ENCODE peak calls at places on chromosomes 3 and 15, in nine cellular contexts. One of them, this sample, is unnamed.

GRCh38 chr3:4994823-4995499 is 15.7 kb downstream of the BHLHE40 start:
- DNase-seq in cardiac fibroblast: peak
- DNase-seq in neural progenitor cell: no peak
- DNase-seq in Calu3: peak
- DNase-seq in endothelial cell: no peak
- DNase-seq in left lung: peak
- DNase-seq in fibroblast of the aortic adventitia: peak
- DNase-seq in Panc1: no peak
- DNase-seq in BJ: peak
- DNase-seq in this sample: no peak

GRCh38 chr3:160667452-160667851 is 9.5 kb upstream of the ARL14 start:
- DNase-seq in left lung: no peak
- DNase-seq in BJ: peak
- DNase-seq in neural progenitor cell: no peak
- DNase-seq in cardiac fibroblast: no peak
- DNase-seq in Calu3: peak
- DNase-seq in fibroblast of the aortic adventitia: peak
- DNase-seq in endothelial cell: no peak
- DNase-seq in Panc1: no peak
- DNase-seq in this sample: no peak

GRCh38 chr15:43775411-43775965 is 1.3 kb downstream of the ELL3 start:
- DNase-seq in endothelial cell: peak
- DNase-seq in BJ: no peak
- DNase-seq in left lung: peak
- DNase-seq in neural progenitor cell: peak
- DNase-seq in Calu3: peak
- DNase-seq in Panc1: peak
- DNase-seq in cardiac fibroblast: no peak
- DNase-seq in fibroblast of the aortic adventitia: peak
- DNase-seq in this sample: peak

GRCh38 chr15:74725845-74726773 is 781 bp upstream of the CYP1A1 start:
- DNase-seq in left lung: no peak
- DNase-seq in neural progenitor cell: peak
- DNase-seq in Panc1: no peak
- DNase-seq in endothelial cell: peak
- DNase-seq in Calu3: peak
- DNase-seq in BJ: no peak
- DNase-seq in cardiac fibroblast: peak
- DNase-seq in fibroblast of the aortic adventitia: peak
- DNase-seq in this sample: peak

GRCh38 chr15:69484837-69485236 is 32.2 kb downstream of the RPLP1 start:
- DNase-seq in Calu3: no peak
- DNase-seq in Panc1: no peak
- DNase-seq in neural progenitor cell: no peak
- DNase-seq in left lung: no peak
- DNase-seq in fibroblast of the aortic adventitia: peak
- DNase-seq in BJ: no peak
- DNase-seq in endothelial cell: no peak
- DNase-seq in cardiac fibroblast: no peak
- DNase-seq in this sample: no peak

GRCh38 chr3:68057637-68058320 is 403.4 kb upstream of the SUCLG2 start:
- DNase-seq in endothelial cell: no peak
- DNase-seq in fibroblast of the aortic adventitia: no peak
- DNase-seq in BJ: no peak
- DNase-seq in left lung: no peak
- DNase-seq in Calu3: no peak
- DNase-seq in Panc1: no peak
- DNase-seq in cardiac fibroblast: no peak
- DNase-seq in neural progenitor cell: no peak
- DNase-seq in this sample: no peak

GRCh38 chr3:125212096-125212508 is 446 bp downstream of the SLC12A8 start:
- DNase-seq in Panc1: no peak
- DNase-seq in Calu3: peak
- DNase-seq in cardiac fibroblast: no peak
- DNase-seq in left lung: no peak
- DNase-seq in fibroblast of the aortic adventitia: no peak
- DNase-seq in endothelial cell: no peak
- DNase-seq in BJ: no peak
- DNase-seq in neural progenitor cell: peak
- DNase-seq in this sample: peak

GRCh38 chr3:16516695-16517481 is 3.4 kb upstream of the RFTN1 start:
- DNase-seq in endothelial cell: peak
- DNase-seq in Panc1: no peak
- DNase-seq in fibroblast of the aortic adventitia: peak
- DNase-seq in BJ: no peak
- DNase-seq in neural progenitor cell: peak
- DNase-seq in Calu3: peak
- DNase-seq in left lung: no peak
- DNase-seq in cardiac fibroblast: peak
- DNase-seq in this sample: no peak

GRCh38 chr3:49899815-49900214 is 3.9 kb downstream of the MST1R start:
- DNase-seq in left lung: no peak
- DNase-seq in Panc1: no peak
- DNase-seq in cardiac fibroblast: peak
- DNase-seq in neural progenitor cell: peak
- DNase-seq in fibroblast of the aortic adventitia: no peak
- DNase-seq in Calu3: no peak
- DNase-seq in endothelial cell: peak
- DNase-seq in BJ: no peak
- DNase-seq in this sample: peak

GRCh38 chr15:69314174-69314573 is 15.5 kb downstream of the PAQR5 start:
- DNase-seq in Panc1: no peak
- DNase-seq in neural progenitor cell: no peak
- DNase-seq in BJ: no peak
- DNase-seq in left lung: no peak
- DNase-seq in endothelial cell: no peak
- DNase-seq in fibroblast of the aortic adventitia: no peak
- DNase-seq in Calu3: no peak
- DNase-seq in cardiac fibroblast: no peak
- DNase-seq in this sample: no peak

GRCh38 chr3:20097015-20097414 is 56.8 kb downstream of the KAT2B start:
- DNase-seq in Calu3: no peak
- DNase-seq in cardiac fibroblast: peak
- DNase-seq in BJ: no peak
- DNase-seq in neural progenitor cell: no peak
- DNase-seq in left lung: no peak
- DNase-seq in Panc1: no peak
- DNase-seq in endothelial cell: no peak
- DNase-seq in fibroblast of the aortic adventitia: peak
- DNase-seq in this sample: no peak

GRCh38 chr3:156620260-156620659 is 54.1 kb upstream of the TIPARP start:
- DNase-seq in Panc1: no peak
- DNase-seq in Calu3: no peak
- DNase-seq in left lung: no peak
- DNase-seq in BJ: no peak
- DNase-seq in fibroblast of the aortic adventitia: no peak
- DNase-seq in endothelial cell: no peak
- DNase-seq in cardiac fibroblast: no peak
- DNase-seq in neural progenitor cell: no peak
- DNase-seq in this sample: no peak

GRCh38 chr3:30231277-30232141 is 374.9 kb upstream of the TGFBR2 start:
- DNase-seq in neural progenitor cell: peak
- DNase-seq in fibroblast of the aortic adventitia: peak
- DNase-seq in cardiac fibroblast: peak
- DNase-seq in Calu3: no peak
- DNase-seq in endothelial cell: no peak
- DNase-seq in BJ: peak
- DNase-seq in left lung: no peak
- DNase-seq in Panc1: no peak
- DNase-seq in this sample: no peak

DNA sequence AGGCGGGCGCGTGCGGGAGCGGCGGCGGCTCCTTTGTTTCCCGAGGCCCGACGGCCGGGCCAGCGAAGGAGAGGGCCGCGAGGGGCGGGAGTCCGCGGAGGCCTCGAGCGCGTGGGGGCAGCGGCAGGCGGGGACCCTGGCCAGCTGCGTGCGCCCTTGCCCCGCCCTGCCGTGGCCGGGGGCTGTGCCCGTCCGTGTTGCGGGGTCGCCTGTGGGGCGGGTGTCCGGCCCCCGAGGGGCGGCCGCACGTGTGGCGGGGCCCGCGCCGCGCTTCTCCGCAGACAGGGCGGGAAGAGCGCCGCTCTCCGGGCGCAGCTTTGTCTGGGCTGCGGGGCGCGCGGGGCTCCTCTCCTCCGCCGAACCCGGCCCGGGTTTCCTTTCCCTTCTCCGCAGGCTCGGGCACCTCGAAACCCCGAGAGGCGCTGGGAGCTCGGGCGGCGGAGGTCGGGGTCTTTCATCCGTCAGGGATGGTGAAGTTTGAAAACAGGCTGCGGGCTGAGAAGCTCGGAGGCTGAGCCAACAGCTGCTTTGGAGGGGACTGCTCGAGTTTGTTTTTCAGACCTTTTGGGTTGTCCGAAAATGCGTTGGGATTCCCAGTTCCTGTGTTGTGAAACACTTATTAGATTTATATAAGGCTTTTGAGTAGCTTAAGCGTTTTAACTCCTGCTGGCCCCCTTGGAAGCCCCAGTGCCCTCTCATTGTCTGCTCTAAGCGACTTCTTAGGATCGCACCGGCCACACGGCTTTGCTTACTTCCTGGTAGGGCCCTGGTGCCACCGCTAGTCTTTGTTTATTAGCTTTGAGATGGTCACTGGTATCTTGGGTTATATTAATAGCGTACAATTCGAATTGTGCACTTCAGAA is 817 bp downstream of the USP3 start:
- DNase-seq in Panc1: no peak
- DNase-seq in neural progenitor cell: peak
- DNase-seq in BJ: no peak
- DNase-seq in fibroblast of the aortic adventitia: peak
- DNase-seq in endothelial cell: peak
- DNase-seq in Calu3: peak
- DNase-seq in cardiac fibroblast: peak
- DNase-seq in left lung: peak
- DNase-seq in this sample: peak
- TF ChIP-seq CTCF in Panc1: peak
- TF ChIP-seq CTCF in neural progenitor cell: peak
- TF ChIP-seq CTCF in BJ: peak
- TF ChIP-seq CTCF in fibroblast of the aortic adventitia: peak
- TF ChIP-seq CTCF in endothelial cell: no peak
- TF ChIP-seq CTCF in Calu3: no peak
- TF ChIP-seq CTCF in cardiac fibroblast: peak
- TF ChIP-seq CTCF in left lung: peak
- TF ChIP-seq CTCF in this sample: peak

GRCh38 chr3:43285644-43286043 is 696 bp upstream of the SNRK start:
- DNase-seq in cardiac fibroblast: no peak
- DNase-seq in Calu3: no peak
- DNase-seq in Panc1: no peak
- DNase-seq in left lung: no peak
- DNase-seq in endothelial cell: peak
- DNase-seq in fibroblast of the aortic adventitia: no peak
- DNase-seq in BJ: no peak
- DNase-seq in neural progenitor cell: peak
- DNase-seq in this sample: no peak

GRCh38 chr3:43287514-43287913 is 1.2 kb downstream of the SNRK start:
- DNase-seq in cardiac fibroblast: peak
- DNase-seq in fibroblast of the aortic adventitia: no peak
- DNase-seq in Panc1: no peak
- DNase-seq in Calu3: no peak
- DNase-seq in left lung: no peak
- DNase-seq in BJ: no peak
- DNase-seq in endothelial cell: no peak
- DNase-seq in neural progenitor cell: no peak
- DNase-seq in this sample: no peak

GRCh38 chr3:43286886-43287301 is 554 bp downstream of the SNRK start:
- DNase-seq in cardiac fibroblast: peak
- DNase-seq in BJ: no peak
- DNase-seq in fibroblast of the aortic adventitia: no peak
- DNase-seq in Panc1: no peak
- DNase-seq in endothelial cell: peak
- DNase-seq in left lung: no peak
- DNase-seq in Calu3: peak
- DNase-seq in neural progenitor cell: peak
- DNase-seq in this sample: peak

GRCh38 chr3:43288366-43288765 is 2.0 kb downstream of the SNRK start:
- DNase-seq in BJ: no peak
- DNase-seq in cardiac fibroblast: peak
- DNase-seq in endothelial cell: no peak
- DNase-seq in Panc1: no peak
- DNase-seq in left lung: no peak
- DNase-seq in Calu3: no peak
- DNase-seq in fibroblast of the aortic adventitia: peak
- DNase-seq in neural progenitor cell: no peak
- DNase-seq in this sample: no peak

GRCh38 chr3:43286115-43286885 is at the start of gene SNRK:
- DNase-seq in cardiac fibroblast: peak
- DNase-seq in neural progenitor cell: peak
- DNase-seq in left lung: peak
- DNase-seq in BJ: no peak
- DNase-seq in Calu3: peak
- DNase-seq in endothelial cell: peak
- DNase-seq in Panc1: peak
- DNase-seq in fibroblast of the aortic adventitia: peak
- DNase-seq in this sample: peak
- TF ChIP-seq CTCF in cardiac fibroblast: peak
- TF ChIP-seq CTCF in neural progenitor cell: peak
- TF ChIP-seq CTCF in left lung: peak
- TF ChIP-seq CTCF in BJ: peak
- TF ChIP-seq CTCF in Calu3: no peak
- TF ChIP-seq CTCF in endothelial cell: no peak
- TF ChIP-seq CTCF in Panc1: no peak
- TF ChIP-seq CTCF in fibroblast of the aortic adventitia: peak
- TF ChIP-seq CTCF in this sample: peak

DNA sequence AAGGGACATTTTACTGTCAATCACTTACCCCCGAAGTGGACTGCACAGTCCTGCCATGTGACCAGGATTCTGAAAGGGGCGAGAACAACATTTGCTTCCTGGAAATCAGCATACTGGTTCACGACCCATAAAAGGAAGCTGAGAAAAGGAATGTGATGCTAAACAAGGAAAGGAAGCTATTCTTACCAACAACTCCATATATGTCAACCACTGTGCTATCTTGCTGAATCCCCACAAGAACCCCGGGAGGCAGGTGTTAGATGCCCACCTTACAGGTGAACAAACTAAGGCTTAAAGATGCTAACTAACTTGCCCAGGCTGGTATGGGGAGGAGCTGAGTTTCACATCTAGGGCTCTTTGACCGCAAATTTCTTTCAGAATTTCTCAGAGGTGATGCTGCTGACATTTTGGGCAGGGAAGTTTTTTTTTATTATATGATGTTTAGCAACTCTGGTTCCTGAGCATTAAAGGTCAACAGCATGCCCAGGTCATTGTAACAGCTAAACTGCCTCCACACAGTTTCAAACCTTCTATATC is 16.4 kb upstream of the REC114 start:
- DNase-seq in endothelial cell: no peak
- DNase-seq in neural progenitor cell: no peak
- DNase-seq in left lung: no peak
- DNase-seq in Panc1: no peak
- DNase-seq in Calu3: no peak
- DNase-seq in cardiac fibroblast: no peak
- DNase-seq in BJ: no peak
- DNase-seq in fibroblast of the aortic adventitia: no peak
- DNase-seq in this sample: no peak
- TF ChIP-seq CTCF in endothelial cell: no peak
- TF ChIP-seq CTCF in neural progenitor cell: no peak
- TF ChIP-seq CTCF in left lung: no peak
- TF ChIP-seq CTCF in Panc1: no peak
- TF ChIP-seq CTCF in Calu3: no peak
- TF ChIP-seq CTCF in cardiac fibroblast: no peak
- TF ChIP-seq CTCF in BJ: no peak
- TF ChIP-seq CTCF in fibroblast of the aortic adventitia: no peak
- TF ChIP-seq CTCF in this sample: no peak

GRCh38 chr3:13702226-13702820 is 153.4 kb downstream of the FBLN2 start:
- DNase-seq in cardiac fibroblast: no peak
- DNase-seq in left lung: peak
- DNase-seq in Panc1: no peak
- DNase-seq in endothelial cell: no peak
- DNase-seq in BJ: no peak
- DNase-seq in Calu3: no peak
- DNase-seq in fibroblast of the aortic adventitia: no peak
- DNase-seq in neural progenitor cell: no peak
- DNase-seq in this sample: no peak
- TF ChIP-seq CTCF in cardiac fibroblast: no peak
- TF ChIP-seq CTCF in left lung: no peak
- TF ChIP-seq CTCF in Panc1: no peak
- TF ChIP-seq CTCF in endothelial cell: no peak
- TF ChIP-seq CTCF in BJ: no peak
- TF ChIP-seq CTCF in Calu3: no peak
- TF ChIP-seq CTCF in fibroblast of the aortic adventitia: no peak
- TF ChIP-seq CTCF in neural progenitor cell: no peak
- TF ChIP-seq CTCF in this sample: no peak

This sample was measured in neural crest cell.